ENCODE peak calls at places on chromosomes 7 and 10, in five cellular contexts. E is A673; D is neuronal stem cell; Y is stomach; M is naive thymus-derived CD4-positive, alpha-beta T cell. F is an unnamed sample. For H3K4me1 and H3K27me3, the result is how much of the 10 kb centered on the place peaks cover.

GRCh38 chr7:22375359-22376048 is 18.6 kb upstream of the RAPGEF5 start:
- DNase-seq in E (no peak), Y (no peak), M (no peak), D (no peak), F (no peak)

GRCh38 chr10:24685958-24686540 is 37.6 kb downstream of the ARHGAP21 start:
- DNase-seq in D (no peak), Y (no peak), M (no peak), E (peak), F (peak)

GRCh38 chr7:7304705-7305475 is 122.5 kb downstream of the C1GALT1 start:
- DNase-seq in Y (no peak), D (no peak), M (no peak), E (no peak), F (no peak)

GRCh38 chr10:95655571-95656290 is 780 bp downstream of the ALDH18A1 start:
- DNase-seq in E (peak), D (peak), M (peak), Y (no peak), F (peak)

GRCh38 chr7:92833024-92833765 is 3.2 kb downstream of the CDK6 start:
- DNase-seq in D (peak), M (peak), Y (peak), E (peak), F (peak)

GRCh38 chr7:46539892-46540483 is 618.9 kb upstream of the IGFBP3 start:
- DNase-seq in Y (no peak), M (no peak), D (no peak), E (no peak), F (no peak)

GRCh38 chr10:89047397-89047796 is 56.8 kb downstream of the FAS start:
- DNase-seq in Y (no peak), E (peak), D (no peak), M (no peak), F (no peak)

GRCh38 chr10:15824498-15824897 is 35.8 kb downstream of the MINDY3 start:
- DNase-seq in E (peak), Y (no peak), M (no peak), D (no peak), F (no peak)

GRCh38 chr7:100584677-100585510 is 1.0 kb downstream of the LRCH4 start:
- DNase-seq in E (peak), M (no peak), D (peak), Y (peak), F (peak)

GRCh38 chr7:150716368-150716767 is at the start of gene GIMAP1:
- DNase-seq in E (no peak), M (no peak), D (no peak), Y (no peak), F (no peak)

GRCh38 chr10:96803265-96803664 is 28.8 kb upstream of the LCOR start:
- DNase-seq in M (no peak), E (no peak), D (no peak), Y (no peak), F (no peak)

GRCh38 chr7:45703911-45704682 is 129.9 kb downstream of the ADCY1 start:
- DNase-seq in D (no peak), E (no peak), Y (peak), M (no peak), F (no peak)

GRCh38 chr10:78178397-78178796 is 144.7 kb downstream of the RPS24 start:
- DNase-seq in M (no peak), E (no peak), Y (no peak), D (no peak), F (no peak)

GRCh38 chr10:6314620-6315205 is 112.0 kb downstream of the PFKFB3 start:
- DNase-seq in E (no peak), M (no peak), Y (peak), D (no peak), F (no peak)

GRCh38 chr7:105487559-105488218 is 34.4 kb downstream of the PUS7 start:
- DNase-seq in D (peak), Y (no peak), E (peak), M (no peak), F (peak)

GRCh38 chr10:30048768-30049507 is 10.4 kb downstream of the JCAD start:
- DNase-seq in M (no peak), E (no peak), Y (no peak), D (no peak), F (no peak)

GRCh38 chr7:102874966-102875365 is 37.8 kb upstream of the LRRC17 start:
- DNase-seq in D (no peak), Y (no peak), E (no peak), M (no peak), F (peak)

GRCh38 chr10:71749396-71749795 is 23.9 kb downstream of the VSIR start:
- DNase-seq in Y (no peak), M (no peak), E (no peak), D (no peak), F (no peak)

GRCh38 chr10:5947471-5948207 is 29.7 kb downstream of the IL15RA start:
- DNase-seq in Y (no peak), M (no peak), E (no peak), D (no peak), F (no peak)

GRCh38 chr7:93943816-93944540 is 22.4 kb downstream of the GNG11 start:
- DNase-seq in E (no peak), D (no peak), Y (no peak), M (no peak), F (no peak)

GRCh38 chr10:108801775-108802516 is 1121.4 kb downstream of the XPNPEP1 start:
- DNase-seq in E (no peak), Y (no peak), M (no peak), D (no peak), F (no peak)

GRCh38 chr7:93156884-93157283 is 8.7 kb upstream of the SAMD9L start:
- DNase-seq in E (peak), D (no peak), Y (no peak), M (no peak), F (no peak)

GRCh38 chr7:47303014-47303694 is 278.8 kb downstream of the TNS3 start:
- DNase-seq in Y (no peak), D (no peak), E (no peak), M (no peak), F (no peak)

GRCh38 chr7:106817098-106817497 is 48.0 kb upstream of the PIK3CG start:
- DNase-seq in D (no peak), Y (no peak), E (no peak), M (no peak), F (no peak)

GRCh38 chr10:77279207-77279606 is 358.4 kb downstream of the KCNMA1 start:
- DNase-seq in Y (no peak), M (no peak), E (no peak), D (no peak), F (peak)

GRCh38 chr7:34181271-34181958 is 276.1 kb downstream of the BMPER start:
- DNase-seq in D (no peak), E (no peak), Y (no peak), M (no peak), F (no peak)

GRCh38 chr10:17479015-17479615 is 24.7 kb upstream of the ST8SIA6 start:
- DNase-seq in Y (no peak), M (no peak), D (no peak), E (no peak), F (no peak)

GRCh38 chr7:26675143-26675887 is 189.1 kb downstream of the SKAP2 start:
- DNase-seq in E (no peak), Y (no peak), D (no peak), M (no peak), F (no peak)

GRCh38 chr10:19853839-19854238 is 37.6 kb downstream of the PLXDC2 start:
- DNase-seq in D (no peak), M (no peak), Y (no peak), E (no peak), F (no peak)

GRCh38 chr10:24097771-24098207 is 111.1 kb upstream of the KIAA1217 start:
- DNase-seq in M (no peak), Y (no peak), E (peak), D (no peak), F (peak)

DNA sequence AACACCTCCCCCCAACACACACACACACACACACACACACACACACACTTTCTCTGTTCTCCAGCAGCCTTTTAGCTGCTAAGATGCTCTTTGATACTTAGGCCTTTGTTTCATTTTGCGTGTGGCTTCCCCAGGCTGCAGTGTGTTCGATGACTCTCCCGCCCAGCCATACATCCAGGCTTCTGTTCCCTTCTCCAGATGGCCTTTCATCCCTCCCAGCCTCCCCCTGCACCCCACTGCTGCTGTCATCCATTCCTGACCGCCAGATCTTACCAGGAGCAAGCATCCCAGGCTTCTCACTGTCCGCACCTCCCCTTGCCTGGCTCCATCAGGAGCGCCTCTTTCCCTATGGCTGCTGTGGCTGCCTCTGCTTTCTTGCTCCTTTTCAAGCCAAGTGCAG is 77.8 kb upstream of the PPIF start:
- DNase-seq in E (no peak), Y (no peak), D (no peak), M (no peak), F (no peak)
- H3K4me1 ChIP-seq in E (under half), Y (half or more), D (under half), M (under half), F (under half)

GRCh38 chr7:29989257-29989995 is at the start of gene SCRN1:
- DNase-seq in E (peak), M (peak), D (peak), Y (peak), F (peak)
- H3K27ac ChIP-seq in E (peak), M (peak), D (peak), Y (peak), F (peak)

GRCh38 chr7:96995406-96996110 is 9.8 kb upstream of the DLX6 start:
- DNase-seq in Y (no peak), D (peak), E (no peak), M (no peak), F (peak)
- H3K27me3 ChIP-seq in Y (half or more), D (half or more), E (under half), M (under half), F (under half)

GRCh38 chr7:152423991-152424347 is 11.8 kb downstream of the KMT2C start:
- DNase-seq in Y (no peak), D (no peak), E (no peak), M (no peak), F (no peak)
- H3K4me1 ChIP-seq in Y (under half), D (under half), E (under half), M (under half), F (under half)

DNA sequence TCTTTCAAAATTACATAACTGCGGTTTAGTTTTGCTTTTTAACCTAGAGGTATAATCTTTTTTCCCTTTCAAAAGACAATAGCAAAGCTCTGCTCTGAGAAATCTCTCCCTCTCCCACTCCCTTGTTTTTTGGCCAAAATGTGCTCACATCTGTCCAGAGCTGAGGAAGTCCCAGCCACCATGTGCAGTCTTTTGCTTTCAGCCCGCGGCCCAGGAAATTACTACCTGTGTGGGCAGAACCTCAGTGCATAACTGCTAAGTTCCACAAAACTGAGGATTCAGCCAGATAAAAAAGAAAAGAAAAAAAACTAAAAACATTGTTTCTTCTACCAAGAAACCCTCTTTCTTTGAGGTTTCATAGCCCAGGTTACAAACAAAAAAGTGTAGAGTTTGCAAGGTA is 115.0 kb upstream of the HGF start:
- DNase-seq in E (no peak), M (no peak), D (no peak), Y (no peak), F (no peak)
- H3K27ac ChIP-seq in E (no peak), M (no peak), D (no peak), Y (no peak), F (no peak)

DNA sequence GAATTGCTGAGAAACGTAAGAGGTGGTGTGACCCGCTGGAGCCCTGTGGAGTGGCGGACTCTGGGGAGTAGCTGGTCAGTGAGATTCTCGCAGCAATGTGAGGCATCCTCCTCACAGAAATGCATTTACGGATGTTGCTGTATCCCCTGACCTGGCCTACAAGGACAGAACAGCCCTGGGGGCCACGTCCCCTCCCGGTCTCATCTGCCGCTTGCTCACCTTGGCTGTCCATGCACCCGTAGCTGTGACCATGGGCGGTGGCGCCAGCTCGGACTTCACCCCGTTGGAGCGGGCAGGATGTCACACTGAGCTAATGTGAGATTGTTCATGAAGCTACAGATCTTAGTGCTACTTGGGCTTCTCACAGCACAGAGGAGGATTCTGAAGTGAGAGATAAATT is 193.8 kb downstream of the EBF3 start:
- DNase-seq in M (no peak), E (no peak), D (no peak), Y (peak), F (no peak)
- H3K27me3 ChIP-seq in M (under half), E (under half), D (under half), Y (under half), F (under half)

GRCh38 chr7:87566311-87566710 is 34.4 kb downstream of the ABCB1 start:
- DNase-seq in Y (no peak), E (no peak), M (no peak), D (no peak), F (no peak)

GRCh38 chr7:87564290-87564963 is 36.3 kb downstream of the ABCB1 start:
- DNase-seq in M (no peak), D (peak), E (peak), Y (peak), F (no peak)

GRCh38 chr7:87565877-87566276 is 34.8 kb downstream of the ABCB1 start:
- DNase-seq in D (no peak), M (no peak), E (no peak), Y (no peak), F (no peak)

GRCh38 chr7:87570178-87570577 is 30.5 kb downstream of the ABCB1 start:
- DNase-seq in E (no peak), M (no peak), Y (no peak), D (no peak), F (no peak)

GRCh38 chr7:87567052-87567451 is 33.6 kb downstream of the ABCB1 start:
- DNase-seq in D (no peak), M (no peak), E (peak), Y (no peak), F (no peak)
- H3K4me1 ChIP-seq in D (under half), M (under half), E (under half), Y (under half), F (under half)

F was measured in SJCRH30.